ENCODE peak calls at places on chromosomes 1 and 21, in eight cellular contexts. I, F, L, M, Z, B, Y and H are unnamed samples.

GRCh38 chr1:16279186-16279585 is 42.2 kb upstream of the CPLANE2 start:
- DNase-seq in I (no peak), F (no peak), L (no peak), M (no peak), Z (no peak), B (no peak), Y (no peak), H (no peak)

GRCh38 chr1:94316836-94317789 is 79.7 kb upstream of the ARHGAP29 start:
- DNase-seq in I (no peak), F (peak), L (no peak), M (no peak), Z (no peak), B (peak), Y (no peak), H (no peak)

GRCh38 chr1:73537400-73537799 is 660.6 kb downstream of the LRRIQ3 start:
- DNase-seq in I (no peak), F (no peak), L (no peak), M (no peak), Z (no peak), B (no peak), Y (no peak), H (no peak)

GRCh38 chr1:167502192-167502551 is 16.2 kb downstream of the CD247 start:
- DNase-seq in I (no peak), F (no peak), L (no peak), M (no peak), Z (no peak), B (no peak), Y (no peak), H (no peak)

GRCh38 chr21:27104749-27105439 is 138.0 kb upstream of the ADAMTS5 start:
- DNase-seq in I (no peak), F (no peak), L (no peak), M (no peak), Z (no peak), B (peak), Y (peak), H (no peak)

GRCh38 chr1:160483505-160484185 is 39.4 kb downstream of the SLAMF6 start:
- DNase-seq in I (no peak), F (no peak), L (no peak), M (no peak), Z (no peak), B (no peak), Y (no peak), H (no peak)

GRCh38 chr1:40944326-40944725 is 35.2 kb upstream of the CTPS1 start:
- DNase-seq in I (no peak), F (peak), L (no peak), M (no peak), Z (no peak), B (peak), Y (peak), H (no peak)

GRCh38 chr1:231951399-231951798 is 324.8 kb downstream of the DISC1 start:
- DNase-seq in I (no peak), F (peak), L (no peak), M (no peak), Z (no peak), B (peak), Y (peak), H (no peak)

GRCh38 chr1:43757343-43758053 is 50.2 kb downstream of the ST3GAL3 start:
- DNase-seq in I (no peak), F (no peak), L (no peak), M (no peak), Z (no peak), B (no peak), Y (no peak), H (no peak)

GRCh38 chr1:240109920-240110685 is 18.4 kb downstream of the FMN2 start:
- DNase-seq in I (no peak), F (peak), L (no peak), M (no peak), Z (no peak), B (no peak), Y (no peak), H (no peak)

GRCh38 chr21:40433575-40433974 is 413.4 kb downstream of the DSCAM start:
- DNase-seq in I (no peak), F (no peak), L (no peak), M (no peak), Z (no peak), B (no peak), Y (no peak), H (no peak)

GRCh38 chr1:201890223-201890622 is 1.5 kb downstream of the SHISA4 start:
- DNase-seq in I (no peak), F (no peak), L (no peak), M (no peak), Z (no peak), B (no peak), Y (no peak), H (no peak)

GRCh38 chr1:226054519-226055327 is 7.8 kb upstream of the H3-3A start:
- DNase-seq in I (no peak), F (peak), L (no peak), M (no peak), Z (no peak), B (no peak), Y (no peak), H (no peak)

GRCh38 chr1:55311057-55311631 is 96.0 kb upstream of the USP24 start:
- DNase-seq in I (no peak), F (peak), L (peak), M (no peak), Z (no peak), B (no peak), Y (peak), H (no peak)

GRCh38 chr21:42556960-42557359 is 43.3 kb downstream of the SLC37A1 start:
- DNase-seq in I (peak), F (no peak), L (no peak), M (peak), Z (no peak), B (no peak), Y (no peak), H (no peak)

GRCh38 chr1:117318011-117318410 is 49.2 kb upstream of the MAN1A2 start:
- DNase-seq in I (no peak), F (no peak), L (no peak), M (no peak), Z (no peak), B (no peak), Y (no peak), H (no peak)

GRCh38 chr1:1573843-1574720 is 581 bp downstream of the SSU72 start:
- DNase-seq in I (peak), F (peak), L (no peak), M (peak), Z (peak), B (peak), Y (peak), H (no peak)

GRCh38 chr1:218850367-218850766 is 323.3 kb upstream of the LYPLAL1 start:
- DNase-seq in I (no peak), F (peak), L (no peak), M (no peak), Z (no peak), B (peak), Y (no peak), H (no peak)

GRCh38 chr1:13749543-13750307 is 49.7 kb downstream of the PRDM2 start:
- DNase-seq in I (peak), F (peak), L (no peak), M (peak), Z (no peak), B (peak), Y (peak), H (no peak)

GRCh38 chr1:235415008-235415904 is 48.0 kb downstream of the TBCE start:
- DNase-seq in I (peak), F (peak), L (peak), M (peak), Z (peak), B (peak), Y (peak), H (no peak)

GRCh38 chr1:44033041-44033575 is 1.8 kb upstream of the SLC6A9 start:
- DNase-seq in I (no peak), F (no peak), L (no peak), M (no peak), Z (no peak), B (no peak), Y (no peak), H (no peak)

GRCh38 chr1:179090522-179090921 is 8.7 kb downstream of the TOR3A start:
- DNase-seq in I (no peak), F (no peak), L (no peak), M (no peak), Z (no peak), B (no peak), Y (no peak), H (no peak)
- TF ChIP-seq CTCF in I (no peak), F (peak), L (peak), M (no peak), Z (no peak), B (peak), Y (peak), H (no peak)

DNA sequence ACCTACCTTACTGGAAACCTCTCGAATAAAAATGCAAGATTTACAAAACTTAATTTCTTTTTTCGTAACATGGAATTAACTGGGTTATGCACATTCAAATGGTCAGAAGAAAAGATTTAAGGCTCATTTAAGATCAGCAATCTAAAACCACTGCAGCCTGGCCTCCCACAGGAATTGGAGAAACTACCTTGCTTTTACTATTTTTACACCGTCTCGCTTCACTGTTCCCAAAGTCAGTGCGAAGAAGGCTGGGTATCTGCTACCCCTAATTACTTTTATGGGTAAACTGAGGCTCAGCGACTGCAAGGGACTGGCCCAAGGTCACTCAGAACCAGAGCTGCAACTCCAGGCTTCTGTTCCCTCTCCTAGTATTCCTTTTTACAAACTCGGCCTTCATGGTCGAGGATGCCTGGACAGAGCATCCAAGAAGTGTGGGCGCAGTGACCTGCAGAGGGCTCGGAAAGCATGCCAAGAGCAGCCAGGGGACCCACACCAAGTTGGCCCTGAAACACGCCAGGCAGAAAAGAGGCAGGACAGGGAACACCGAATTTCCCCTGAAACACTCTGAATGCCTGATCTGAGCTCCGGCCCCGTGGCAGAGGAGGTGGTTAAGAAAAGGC is 931 bp downstream of the PAXBP1 start:
- DNase-seq in I (no peak), F (no peak), L (no peak), M (no peak), Z (no peak), B (peak), Y (peak), H (no peak)
- TF ChIP-seq CTCF in I (no peak), F (no peak), L (no peak), M (no peak), Z (no peak), B (no peak), Y (no peak), H (no peak)

GRCh38 chr1:86052948-86053698 is 103.4 kb downstream of the COL24A1 start:
- DNase-seq in I (no peak), F (no peak), L (no peak), M (no peak), Z (no peak), B (no peak), Y (no peak), H (no peak)

GRCh38 chr1:86054396-86054795 is 102.2 kb downstream of the COL24A1 start:
- DNase-seq in I (no peak), F (no peak), L (no peak), M (no peak), Z (no peak), B (no peak), Y (no peak), H (no peak)
- TF ChIP-seq CTCF in I (no peak), F (no peak), L (no peak), M (no peak), Z (no peak), B (no peak), Y (no peak), H (no peak)

GRCh38 chr1:153833171-153833570 is 58.0 kb downstream of the SLC27A3 start:
- DNase-seq in I (no peak), F (no peak), L (no peak), M (no peak), Z (no peak), B (no peak), Y (no peak), H (no peak)

GRCh38 chr1:153832293-153832692 is 57.1 kb downstream of the SLC27A3 start:
- DNase-seq in I (no peak), F (no peak), L (no peak), M (no peak), Z (no peak), B (no peak), Y (no peak), H (no peak)

GRCh38 chr1:153827168-153827964 is 52.2 kb downstream of the SLC27A3 start:
- DNase-seq in I (no peak), F (no peak), L (no peak), M (no peak), Z (no peak), B (no peak), Y (no peak), H (no peak)
- TF ChIP-seq CTCF in I (no peak), F (peak), L (no peak), M (peak), Z (no peak), B (no peak), Y (peak), H (peak)

GRCh38 chr1:154406572-154406879 is 1.4 kb downstream of the IL6R start:
- DNase-seq in I (no peak), F (no peak), L (no peak), M (no peak), Z (no peak), B (no peak), Y (no peak), H (no peak)

GRCh38 chr1:154404984-154405761 is at the start of gene IL6R:
- DNase-seq in I (peak), F (peak), L (peak), M (peak), Z (peak), B (peak), Y (peak), H (peak)

GRCh38 chr1:154407021-154407865 is 2.1 kb downstream of the IL6R start:
- DNase-seq in I (peak), F (no peak), L (no peak), M (peak), Z (peak), B (no peak), Y (no peak), H (no peak)

GRCh38 chr1:154404511-154404931 is 622 bp upstream of the IL6R start:
- DNase-seq in I (peak), F (no peak), L (no peak), M (no peak), Z (peak), B (no peak), Y (no peak), H (no peak)

DNA sequence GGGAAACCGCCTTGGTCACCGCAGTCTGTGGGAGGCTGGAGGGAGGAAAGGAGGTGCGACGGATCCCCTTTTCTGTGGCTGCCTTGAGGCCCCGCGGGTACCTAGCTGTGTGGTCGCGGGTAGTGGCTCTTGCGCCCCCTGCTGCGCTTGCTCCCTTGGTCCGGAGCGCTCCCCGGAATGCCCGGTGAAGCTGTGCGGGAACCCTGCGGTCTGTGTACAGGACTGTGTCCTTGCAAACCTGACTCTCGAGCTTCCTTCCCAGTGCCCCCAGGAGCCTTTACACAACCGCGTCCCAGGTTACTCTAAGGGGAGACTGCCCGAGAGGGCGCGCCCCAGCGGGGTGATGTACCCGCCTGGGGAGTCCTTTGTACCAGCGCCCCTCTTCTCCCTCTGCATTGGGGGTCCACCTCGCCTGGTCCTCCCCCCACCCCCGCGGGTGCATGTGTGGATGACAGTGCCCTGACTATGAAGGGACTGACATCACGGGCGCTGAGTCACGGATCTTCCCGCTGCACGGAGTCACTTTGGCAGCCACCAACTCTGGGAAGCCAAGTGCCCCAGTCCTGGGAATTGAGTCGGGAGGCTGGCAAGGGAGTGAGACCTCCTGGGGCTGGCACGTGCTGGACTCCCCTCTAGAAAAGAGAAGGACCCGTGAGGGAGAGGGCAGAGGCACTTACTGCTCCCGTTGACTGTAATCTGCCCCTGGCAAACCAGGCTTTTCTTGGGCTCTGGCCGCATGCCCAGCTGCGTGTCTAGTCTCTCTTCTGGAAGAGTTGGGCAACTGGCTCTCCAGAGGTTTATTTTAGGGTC is 824 bp downstream of the IL6R start:
- DNase-seq in I (peak), F (peak), L (no peak), M (peak), Z (peak), B (peak), Y (peak), H (no peak)
- TF ChIP-seq CTCF in I (peak), F (peak), L (peak), M (peak), Z (no peak), B (peak), Y (peak), H (no peak)